ENCODE peak calls at places on chromosomes 4 and X, in four cellular contexts. One of them, this sample, is unnamed.

GRCh38 chr4:89829470-89830138 is 7.4 kb downstream of the SNCA start:
- DNase-seq in LNCaP clone FGC: no peak
- DNase-seq in NCI-H1092: no peak
- DNase-seq in HAP-1: no peak
- DNase-seq in this sample: no peak

GRCh38 chr4:180828455-180829018 is 1414.7 kb upstream of the TENM3 start:
- DNase-seq in LNCaP clone FGC: peak; percentile 13
- DNase-seq in NCI-H1092: peak; percentile 35
- DNase-seq in HAP-1: peak; percentile 74
- DNase-seq in this sample: peak; percentile 50

GRCh38 chr4:108651068-108651794 is 832 bp downstream of the OSTC start:
- DNase-seq in LNCaP clone FGC: peak; percentile 23
- DNase-seq in NCI-H1092: no peak
- DNase-seq in HAP-1: no peak
- DNase-seq in this sample: no peak

GRCh38 chr4:55125087-55125721 is at the start of gene KDR:
- DNase-seq in LNCaP clone FGC: peak; percentile 26
- DNase-seq in NCI-H1092: no peak
- DNase-seq in HAP-1: peak; percentile 53
- DNase-seq in this sample: no peak

GRCh38 chrX:11758400-11759171 is 549 bp downstream of the MSL3 start:
- DNase-seq in LNCaP clone FGC: no peak
- DNase-seq in NCI-H1092: peak; percentile 87
- DNase-seq in HAP-1: peak; percentile 95
- DNase-seq in this sample: peak; percentile 79

GRCh38 chrX:100615015-100615414 is 21.6 kb downstream of the TSPAN6 start:
- DNase-seq in LNCaP clone FGC: peak; percentile 58
- DNase-seq in NCI-H1092: no peak
- DNase-seq in HAP-1: peak; percentile 70
- DNase-seq in this sample: peak; percentile 24

GRCh38 chr4:55186123-55186522 is 60.7 kb upstream of the KDR start:
- DNase-seq in LNCaP clone FGC: no peak
- DNase-seq in NCI-H1092: no peak
- DNase-seq in HAP-1: no peak
- DNase-seq in this sample: no peak

GRCh38 chr4:189792819-189793618 is 147.7 kb upstream of the FRG1 start:
- DNase-seq in LNCaP clone FGC: no peak
- DNase-seq in NCI-H1092: peak; percentile 74
- DNase-seq in HAP-1: peak; percentile 75
- DNase-seq in this sample: peak; percentile 32

GRCh38 chrX:17376381-17377046 is 1.5 kb downstream of the NHS start:
- DNase-seq in LNCaP clone FGC: no peak
- DNase-seq in NCI-H1092: peak; percentile 16
- DNase-seq in HAP-1: no peak
- DNase-seq in this sample: no peak

GRCh38 chr4:186602978-186603377 is 47.6 kb upstream of the MTNR1A start:
- DNase-seq in LNCaP clone FGC: no peak
- DNase-seq in NCI-H1092: no peak
- DNase-seq in HAP-1: no peak
- DNase-seq in this sample: no peak

GRCh38 chr4:15149842-15150592 is 147.7 kb downstream of the CPEB2 start:
- DNase-seq in LNCaP clone FGC: peak; percentile 96
- DNase-seq in NCI-H1092: peak; percentile 77
- DNase-seq in HAP-1: peak; percentile 72
- DNase-seq in this sample: no peak

GRCh38 chr4:175671491-175671934 is 140.6 kb downstream of the GPM6A start:
- DNase-seq in LNCaP clone FGC: no peak
- DNase-seq in NCI-H1092: no peak
- DNase-seq in HAP-1: no peak
- DNase-seq in this sample: no peak

GRCh38 chrX:24513416-24513815 is 48.3 kb downstream of the PDK3 start:
- DNase-seq in LNCaP clone FGC: no peak
- DNase-seq in NCI-H1092: no peak
- DNase-seq in HAP-1: no peak
- DNase-seq in this sample: no peak

GRCh38 chr4:87502580-87503238 is 26.5 kb downstream of the SPARCL1 start:
- DNase-seq in LNCaP clone FGC: peak; percentile 81
- DNase-seq in NCI-H1092: peak; percentile 21
- DNase-seq in HAP-1: no peak
- DNase-seq in this sample: no peak

GRCh38 chr4:182862166-182862875 is 54.9 kb downstream of the DCTD start:
- DNase-seq in LNCaP clone FGC: no peak
- DNase-seq in NCI-H1092: peak; percentile 50
- DNase-seq in HAP-1: no peak
- DNase-seq in this sample: no peak

GRCh38 chr4:107492566-107492965 is 227.5 kb downstream of the PAPSS1 start:
- DNase-seq in LNCaP clone FGC: no peak
- DNase-seq in NCI-H1092: no peak
- DNase-seq in HAP-1: no peak
- DNase-seq in this sample: no peak

GRCh38 chr4:67988986-67989385 is 25.7 kb upstream of the TMPRSS11A start:
- DNase-seq in LNCaP clone FGC: no peak
- DNase-seq in NCI-H1092: no peak
- DNase-seq in HAP-1: no peak
- DNase-seq in this sample: no peak

GRCh38 chrX:65744965-65745364 is 77.5 kb downstream of the MSN start:
- DNase-seq in LNCaP clone FGC: no peak
- DNase-seq in NCI-H1092: no peak
- DNase-seq in HAP-1: no peak
- DNase-seq in this sample: no peak

GRCh38 chr4:116531870-116532269 is 553.5 kb downstream of the TRAM1L1 start:
- DNase-seq in LNCaP clone FGC: no peak
- DNase-seq in NCI-H1092: no peak
- DNase-seq in HAP-1: no peak
- DNase-seq in this sample: no peak

GRCh38 chr4:128524311-128524710 is 236.7 kb upstream of the PGRMC2 start:
- DNase-seq in LNCaP clone FGC: no peak
- DNase-seq in NCI-H1092: no peak
- DNase-seq in HAP-1: no peak
- DNase-seq in this sample: no peak

GRCh38 chrX:16604300-16604699 is 45.7 kb upstream of the S100G start:
- DNase-seq in LNCaP clone FGC: no peak
- DNase-seq in NCI-H1092: no peak
- DNase-seq in HAP-1: no peak
- DNase-seq in this sample: no peak

GRCh38 chr4:67558493-67558892 is at the start of gene STAP1:
- DNase-seq in LNCaP clone FGC: no peak
- DNase-seq in NCI-H1092: no peak
- DNase-seq in HAP-1: no peak
- DNase-seq in this sample: no peak

GRCh38 chr4:106584590-106584989 is 216.0 kb upstream of the GIMD1 start:
- DNase-seq in LNCaP clone FGC: no peak
- DNase-seq in NCI-H1092: no peak
- DNase-seq in HAP-1: no peak
- DNase-seq in this sample: no peak

GRCh38 chr4:41360214-41360910 is 103.6 kb downstream of the UCHL1 start:
- DNase-seq in LNCaP clone FGC: no peak
- DNase-seq in NCI-H1092: peak; percentile 76
- DNase-seq in HAP-1: peak; percentile 80
- DNase-seq in this sample: peak; percentile 59

GRCh38 chrX:130902446-130902782 is 595 bp downstream of the ENOX2 start:
- DNase-seq in LNCaP clone FGC: no peak
- DNase-seq in NCI-H1092: no peak
- DNase-seq in HAP-1: no peak
- DNase-seq in this sample: no peak

GRCh38 chr4:123116412-123116811 is 194.0 kb upstream of the NUDT6 start:
- DNase-seq in LNCaP clone FGC: peak; percentile 88
- DNase-seq in NCI-H1092: no peak
- DNase-seq in HAP-1: no peak
- DNase-seq in this sample: no peak

GRCh38 chrX:54085666-54086065 is 41.4 kb upstream of the PHF8 start:
- DNase-seq in LNCaP clone FGC: no peak
- DNase-seq in NCI-H1092: no peak
- DNase-seq in HAP-1: no peak
- DNase-seq in this sample: no peak

GRCh38 chr4:168540086-168540864 is 43.4 kb downstream of the PALLD start:
- DNase-seq in LNCaP clone FGC: no peak
- DNase-seq in NCI-H1092: no peak
- DNase-seq in HAP-1: no peak
- DNase-seq in this sample: no peak

GRCh38 chrX:78527263-78527662 is 131.9 kb downstream of the RTL3 start:
- DNase-seq in LNCaP clone FGC: no peak
- DNase-seq in NCI-H1092: no peak
- DNase-seq in HAP-1: no peak
- DNase-seq in this sample: no peak

GRCh38 chr4:20805716-20806115 is 105.5 kb downstream of the PACRGL start:
- DNase-seq in LNCaP clone FGC: no peak
- DNase-seq in NCI-H1092: no peak
- DNase-seq in HAP-1: no peak
- DNase-seq in this sample: no peak

GRCh38 chr4:110781944-110782343 is 159.1 kb upstream of the PITX2 start:
- DNase-seq in LNCaP clone FGC: no peak
- DNase-seq in NCI-H1092: no peak
- DNase-seq in HAP-1: no peak
- DNase-seq in this sample: no peak

GRCh38 chr4:60216752-60217151 is 983.4 kb upstream of the ADGRL3 start:
- DNase-seq in LNCaP clone FGC: no peak
- DNase-seq in NCI-H1092: no peak
- DNase-seq in HAP-1: no peak
- DNase-seq in this sample: no peak

GRCh38 chr4:189279188-189279587 is 661.5 kb upstream of the FRG1 start:
- DNase-seq in LNCaP clone FGC: no peak
- DNase-seq in NCI-H1092: no peak
- DNase-seq in HAP-1: no peak
- DNase-seq in this sample: no peak

GRCh38 chr4:161256716-161257115 is 907.1 kb downstream of the FSTL5 start:
- DNase-seq in LNCaP clone FGC: no peak
- DNase-seq in NCI-H1092: no peak
- DNase-seq in HAP-1: peak; percentile 38
- DNase-seq in this sample: no peak

GRCh38 chr4:185742766-185743165 is 69.2 kb downstream of the SORBS2 start:
- DNase-seq in LNCaP clone FGC: no peak
- DNase-seq in NCI-H1092: no peak
- DNase-seq in HAP-1: no peak
- DNase-seq in this sample: no peak

This sample was measured in NCI-H2227 treated with DMSO at 0.1 percent for 48 hours.